ENCODE peak calls at places on chromosomes 11 and 22, in six cellular contexts. F is T1000; J is cardiac fibroblast; O is LoVo; C is activated CD8-positive, alpha-beta memory T cell treated with anti-CD3 and anti-CD28 coated beads for 1 hour; R is body of pancreas. Y is an unnamed sample.

GRCh38 chr11:121418625-121419114 is 33.4 kb upstream of the SORL1 start:
- DNase-seq in J (peak), F (no peak), R (no peak), O (no peak), C (no peak), Y (no peak)

GRCh38 chr22:40498454-40499186 is 128.2 kb downstream of the SGSM3 start:
- DNase-seq in F (peak), O (peak), C (no peak), R (no peak), J (peak), Y (peak)

GRCh38 chr22:41517172-41518047 is 26.9 kb downstream of the POLR3H start:
- DNase-seq in O (peak), C (no peak), J (peak), R (peak), F (peak), Y (peak)

GRCh38 chr11:2471048-2471803 is 26.4 kb downstream of the KCNQ1 start:
- DNase-seq in O (no peak), J (no peak), C (no peak), R (no peak), F (no peak), Y (peak)

GRCh38 chr11:82791779-82792178 is 58.1 kb upstream of the FAM181B start:
- DNase-seq in F (no peak), R (no peak), C (no peak), J (no peak), O (no peak), Y (no peak)

GRCh38 chr11:126138636-126139540 is 72.6 kb downstream of the RPUSD4 start:
- DNase-seq in O (no peak), C (no peak), R (no peak), F (no peak), J (peak), Y (no peak)

GRCh38 chr22:26709617-26710390 is 52.4 kb downstream of the MIAT start:
- DNase-seq in R (no peak), C (no peak), F (no peak), O (no peak), J (peak), Y (no peak)

GRCh38 chr11:10091314-10092045 is 202.5 kb downstream of the SBF2 start:
- DNase-seq in O (no peak), F (no peak), C (no peak), J (peak), R (no peak), Y (no peak)

GRCh38 chr11:121444508-121444907 is 7.6 kb upstream of the SORL1 start:
- DNase-seq in J (no peak), R (no peak), O (no peak), C (no peak), F (no peak), Y (no peak)

GRCh38 chr11:33291004-33291777 is 34.0 kb downstream of the HIPK3 start:
- DNase-seq in R (no peak), O (peak), J (peak), F (no peak), C (no peak), Y (no peak)

GRCh38 chr11:86538223-86538548 is 134.2 kb downstream of the ME3 start:
- DNase-seq in J (no peak), C (no peak), F (no peak), O (no peak), R (no peak), Y (no peak)

GRCh38 chr11:24747275-24748251 is 250.7 kb downstream of the LUZP2 start:
- DNase-seq in F (no peak), J (no peak), R (no peak), C (no peak), O (no peak), Y (no peak)

GRCh38 chr11:103594283-103594682 is 442.2 kb upstream of the DDI1 start:
- DNase-seq in F (no peak), J (no peak), O (no peak), C (no peak), R (no peak), Y (peak)

GRCh38 chr11:35735903-35736302 is 73.3 kb downstream of the TRIM44 start:
- DNase-seq in J (peak), O (no peak), F (no peak), R (peak), C (no peak), Y (no peak)

GRCh38 chr22:42190274-42190673 is 59.7 kb upstream of the CYP2D6 start:
- DNase-seq in R (no peak), F (no peak), C (no peak), J (no peak), O (no peak), Y (no peak)

GRCh38 chr22:49962751-49963646 is 2.4 kb downstream of the PIM3 start:
- DNase-seq in J (no peak), O (no peak), F (no peak), R (peak), C (no peak), Y (no peak)

GRCh38 chr22:29093980-29094379 is 21.1 kb downstream of the KREMEN1 start:
- DNase-seq in F (no peak), C (no peak), O (no peak), R (no peak), J (peak), Y (no peak)

Y was measured in Caco-2.